ENCODE peak calls at places on chromosomes 3 and 15, in six cellular contexts. One of them, this sample, is unnamed.

GRCh38 chr15:39426552-39427532 is 154.0 kb upstream of the THBS1 start:
- DNase-seq in NCI-H1417: peak
- DNase-seq in T47D: no peak
- DNase-seq in hippocampal formation: no peak
- DNase-seq in NCI-H2081: no peak
- DNase-seq in left cardiac atrium: peak
- DNase-seq in this sample: no peak

GRCh38 chr3:126544596-126545281 is 14.0 kb downstream of the C3orf22 start:
- DNase-seq in hippocampal formation: no peak
- DNase-seq in NCI-H2081: peak
- DNase-seq in NCI-H1417: no peak
- DNase-seq in T47D: no peak
- DNase-seq in left cardiac atrium: peak
- DNase-seq in this sample: no peak

GRCh38 chr3:171972965-171973364 is 66.4 kb upstream of the FNDC3B start:
- DNase-seq in T47D: no peak
- DNase-seq in NCI-H2081: no peak
- DNase-seq in hippocampal formation: no peak
- DNase-seq in NCI-H1417: no peak
- DNase-seq in left cardiac atrium: peak
- DNase-seq in this sample: no peak

GRCh38 chr3:135967867-135968266 is 2.3 kb downstream of the PPP2R3A start:
- DNase-seq in left cardiac atrium: no peak
- DNase-seq in NCI-H2081: no peak
- DNase-seq in NCI-H1417: no peak
- DNase-seq in T47D: peak
- DNase-seq in hippocampal formation: no peak
- DNase-seq in this sample: no peak

GRCh38 chr3:191257286-191257685 is 58.2 kb downstream of the OSTN start:
- DNase-seq in hippocampal formation: no peak
- DNase-seq in NCI-H2081: peak
- DNase-seq in left cardiac atrium: no peak
- DNase-seq in T47D: no peak
- DNase-seq in NCI-H1417: no peak
- DNase-seq in this sample: no peak

GRCh38 chr3:184766555-184767261 is 45.3 kb upstream of the VPS8 start:
- DNase-seq in NCI-H1417: peak
- DNase-seq in left cardiac atrium: no peak
- DNase-seq in T47D: no peak
- DNase-seq in NCI-H2081: no peak
- DNase-seq in hippocampal formation: no peak
- DNase-seq in this sample: no peak

GRCh38 chr3:185733980-185734724 is 90.7 kb downstream of the IGF2BP2 start:
- DNase-seq in hippocampal formation: no peak
- DNase-seq in left cardiac atrium: no peak
- DNase-seq in NCI-H1417: peak
- DNase-seq in NCI-H2081: peak
- DNase-seq in T47D: peak
- DNase-seq in this sample: peak

GRCh38 chr3:101963902-101964362 is 114.6 kb downstream of the NFKBIZ start:
- DNase-seq in NCI-H2081: no peak
- DNase-seq in T47D: no peak
- DNase-seq in NCI-H1417: no peak
- DNase-seq in hippocampal formation: no peak
- DNase-seq in left cardiac atrium: no peak
- DNase-seq in this sample: no peak

GRCh38 chr3:48655063-48655462 is 7.6 kb downstream of the CELSR3 start:
- DNase-seq in hippocampal formation: no peak
- DNase-seq in NCI-H2081: no peak
- DNase-seq in NCI-H1417: no peak
- DNase-seq in left cardiac atrium: no peak
- DNase-seq in T47D: no peak
- DNase-seq in this sample: no peak

GRCh38 chr3:64909757-64910475 is 222.1 kb upstream of the ADAMTS9 start:
- DNase-seq in NCI-H2081: no peak
- DNase-seq in hippocampal formation: no peak
- DNase-seq in T47D: no peak
- DNase-seq in left cardiac atrium: no peak
- DNase-seq in NCI-H1417: no peak
- DNase-seq in this sample: no peak

GRCh38 chr3:143171141-143171651 is 51.6 kb downstream of the CHST2 start:
- DNase-seq in left cardiac atrium: no peak
- DNase-seq in NCI-H2081: no peak
- DNase-seq in NCI-H1417: no peak
- DNase-seq in T47D: no peak
- DNase-seq in hippocampal formation: no peak
- DNase-seq in this sample: no peak

GRCh38 chr15:79595271-79595670 is 163.1 kb downstream of the MINAR1 start:
- DNase-seq in hippocampal formation: no peak
- DNase-seq in T47D: no peak
- DNase-seq in left cardiac atrium: no peak
- DNase-seq in NCI-H1417: no peak
- DNase-seq in NCI-H2081: no peak
- DNase-seq in this sample: no peak

GRCh38 chr3:158050461-158050860 is 55.8 kb downstream of the SHOX2 start:
- DNase-seq in NCI-H2081: no peak
- DNase-seq in T47D: no peak
- DNase-seq in hippocampal formation: no peak
- DNase-seq in left cardiac atrium: no peak
- DNase-seq in NCI-H1417: no peak
- DNase-seq in this sample: no peak

GRCh38 chr15:33131880-33132279 is 62.6 kb downstream of the FMN1 start:
- DNase-seq in T47D: no peak
- DNase-seq in hippocampal formation: no peak
- DNase-seq in left cardiac atrium: no peak
- DNase-seq in NCI-H2081: no peak
- DNase-seq in NCI-H1417: no peak
- DNase-seq in this sample: no peak

GRCh38 chr15:71891026-71891425 is 80.7 kb downstream of the NR2E3 start:
- DNase-seq in hippocampal formation: no peak
- DNase-seq in T47D: no peak
- DNase-seq in NCI-H2081: no peak
- DNase-seq in left cardiac atrium: no peak
- DNase-seq in NCI-H1417: no peak
- DNase-seq in this sample: no peak

GRCh38 chr3:47019201-47019600 is 39.7 kb downstream of the NBEAL2 start:
- DNase-seq in NCI-H1417: no peak
- DNase-seq in left cardiac atrium: no peak
- DNase-seq in NCI-H2081: no peak
- DNase-seq in T47D: no peak
- DNase-seq in hippocampal formation: no peak
- DNase-seq in this sample: no peak

GRCh38 chr15:72285927-72286516 is 13.7 kb upstream of the PARP6 start:
- DNase-seq in T47D: peak
- DNase-seq in NCI-H2081: no peak
- DNase-seq in left cardiac atrium: no peak
- DNase-seq in hippocampal formation: no peak
- DNase-seq in NCI-H1417: no peak
- DNase-seq in this sample: no peak

GRCh38 chr3:105355355-105356063 is 11.2 kb upstream of the ALCAM start:
- DNase-seq in left cardiac atrium: no peak
- DNase-seq in NCI-H2081: no peak
- DNase-seq in T47D: no peak
- DNase-seq in NCI-H1417: no peak
- DNase-seq in hippocampal formation: no peak
- DNase-seq in this sample: no peak

GRCh38 chr15:99071091-99071680 is 33.7 kb upstream of the SYNM start:
- DNase-seq in T47D: no peak
- DNase-seq in NCI-H1417: no peak
- DNase-seq in left cardiac atrium: no peak
- DNase-seq in NCI-H2081: no peak
- DNase-seq in hippocampal formation: no peak
- DNase-seq in this sample: no peak

GRCh38 chr3:25592510-25592968 is 72.2 kb downstream of the TOP2B start:
- DNase-seq in NCI-H1417: no peak
- DNase-seq in left cardiac atrium: peak
- DNase-seq in hippocampal formation: no peak
- DNase-seq in NCI-H2081: no peak
- DNase-seq in T47D: no peak
- DNase-seq in this sample: no peak

GRCh38 chr15:101669744-101670143 is 17.6 kb upstream of the TM2D3 start:
- DNase-seq in NCI-H2081: no peak
- DNase-seq in left cardiac atrium: no peak
- DNase-seq in NCI-H1417: no peak
- DNase-seq in hippocampal formation: no peak
- DNase-seq in T47D: no peak
- DNase-seq in this sample: no peak

GRCh38 chr3:159458010-159458409 is 530.6 kb upstream of the IL12A start:
- DNase-seq in hippocampal formation: no peak
- DNase-seq in NCI-H2081: no peak
- DNase-seq in NCI-H1417: peak
- DNase-seq in T47D: peak
- DNase-seq in left cardiac atrium: no peak
- DNase-seq in this sample: no peak

GRCh38 chr3:139505829-139506386 is 29.6 kb upstream of the RBP2 start:
- DNase-seq in NCI-H2081: no peak
- DNase-seq in hippocampal formation: no peak
- DNase-seq in NCI-H1417: no peak
- DNase-seq in T47D: no peak
- DNase-seq in left cardiac atrium: no peak
- DNase-seq in this sample: no peak

GRCh38 chr3:138941259-138941885 is 5.6 kb downstream of the FOXL2 start:
- DNase-seq in hippocampal formation: no peak
- DNase-seq in NCI-H1417: no peak
- DNase-seq in NCI-H2081: no peak
- DNase-seq in left cardiac atrium: no peak
- DNase-seq in T47D: peak
- DNase-seq in this sample: no peak

GRCh38 chr3:113271189-113271588 is 59.8 kb downstream of the BOC start:
- DNase-seq in hippocampal formation: no peak
- DNase-seq in NCI-H2081: peak
- DNase-seq in left cardiac atrium: no peak
- DNase-seq in T47D: no peak
- DNase-seq in NCI-H1417: peak
- DNase-seq in this sample: peak

GRCh38 chr3:56856686-56857577 is 55.2 kb upstream of the ARHGEF3 start:
- DNase-seq in T47D: no peak
- DNase-seq in left cardiac atrium: no peak
- DNase-seq in hippocampal formation: no peak
- DNase-seq in NCI-H2081: no peak
- DNase-seq in NCI-H1417: no peak
- DNase-seq in this sample: no peak

GRCh38 chr3:157508461-157508860 is 5.2 kb upstream of the VEPH1 start:
- DNase-seq in NCI-H1417: no peak
- DNase-seq in T47D: no peak
- DNase-seq in hippocampal formation: no peak
- DNase-seq in NCI-H2081: no peak
- DNase-seq in left cardiac atrium: no peak
- DNase-seq in this sample: no peak

GRCh38 chr3:127629462-127630403 is 748 bp downstream of the PODXL2 start:
- DNase-seq in NCI-H1417: peak
- DNase-seq in hippocampal formation: no peak
- DNase-seq in NCI-H2081: peak
- DNase-seq in T47D: no peak
- DNase-seq in left cardiac atrium: peak
- DNase-seq in this sample: peak

GRCh38 chr3:1583044-1583443 is 490.2 kb downstream of the CNTN6 start:
- DNase-seq in NCI-H1417: no peak
- DNase-seq in NCI-H2081: no peak
- DNase-seq in T47D: no peak
- DNase-seq in hippocampal formation: no peak
- DNase-seq in left cardiac atrium: no peak
- DNase-seq in this sample: no peak

GRCh38 chr15:70142322-70143191 is 44.8 kb upstream of the TLE3 start:
- DNase-seq in T47D: no peak
- DNase-seq in left cardiac atrium: peak
- DNase-seq in hippocampal formation: no peak
- DNase-seq in NCI-H1417: peak
- DNase-seq in NCI-H2081: no peak
- DNase-seq in this sample: no peak

GRCh38 chr3:121529308-121529707 is 16.5 kb downstream of the POLQ start:
- DNase-seq in T47D: peak
- DNase-seq in NCI-H2081: no peak
- DNase-seq in hippocampal formation: no peak
- DNase-seq in NCI-H1417: no peak
- DNase-seq in left cardiac atrium: no peak
- DNase-seq in this sample: no peak

GRCh38 chr3:59327324-59327939 is 277.6 kb upstream of the CFAP20DC start:
- DNase-seq in NCI-H1417: no peak
- DNase-seq in T47D: no peak
- DNase-seq in left cardiac atrium: no peak
- DNase-seq in hippocampal formation: no peak
- DNase-seq in NCI-H2081: no peak
- DNase-seq in this sample: no peak

GRCh38 chr15:79195239-79195638 is 87.3 kb upstream of the ANKRD34C start:
- DNase-seq in T47D: no peak
- DNase-seq in hippocampal formation: no peak
- DNase-seq in left cardiac atrium: no peak
- DNase-seq in NCI-H1417: no peak
- DNase-seq in NCI-H2081: peak
- DNase-seq in this sample: no peak

GRCh38 chr3:184540777-184541681 is 20.6 kb upstream of the EPHB3 start:
- DNase-seq in hippocampal formation: no peak
- DNase-seq in T47D: peak
- DNase-seq in NCI-H1417: peak
- DNase-seq in NCI-H2081: peak
- DNase-seq in left cardiac atrium: peak
- DNase-seq in this sample: peak

GRCh38 chr3:196694202-196694638 is 17.8 kb downstream of the CEP19 start:
- DNase-seq in NCI-H2081: no peak
- DNase-seq in NCI-H1417: no peak
- DNase-seq in T47D: peak
- DNase-seq in hippocampal formation: no peak
- DNase-seq in left cardiac atrium: no peak
- DNase-seq in this sample: no peak

GRCh38 chr3:66075281-66075680 is 36.6 kb upstream of the MAGI1 start:
- DNase-seq in hippocampal formation: no peak
- DNase-seq in NCI-H2081: no peak
- DNase-seq in T47D: no peak
- DNase-seq in NCI-H1417: no peak
- DNase-seq in left cardiac atrium: no peak
- DNase-seq in this sample: no peak

GRCh38 chr3:74443102-74443501 is 171.4 kb downstream of the CNTN3 start:
- DNase-seq in NCI-H1417: no peak
- DNase-seq in T47D: no peak
- DNase-seq in left cardiac atrium: no peak
- DNase-seq in NCI-H2081: peak
- DNase-seq in hippocampal formation: no peak
- DNase-seq in this sample: no peak

GRCh38 chr15:62141643-62142588 is 23.2 kb downstream of the C2CD4B start:
- DNase-seq in left cardiac atrium: no peak
- DNase-seq in T47D: no peak
- DNase-seq in NCI-H2081: no peak
- DNase-seq in hippocampal formation: no peak
- DNase-seq in NCI-H1417: no peak
- DNase-seq in this sample: no peak

GRCh38 chr3:134904796-134905646 is 110.0 kb downstream of the EPHB1 start:
- DNase-seq in left cardiac atrium: no peak
- DNase-seq in NCI-H2081: no peak
- DNase-seq in hippocampal formation: peak
- DNase-seq in NCI-H1417: no peak
- DNase-seq in T47D: no peak
- DNase-seq in this sample: no peak